ENCODE peak calls at places on chromosomes 7 and 10, in eight cellular contexts. X is NCI-H1105; F is stimulated activated CD4-positive, alpha-beta T cell treated with anti-CD3 and anti-CD28 coated beads, TNF-alpha, amount 100 ng/mL, for 1 hour; H is mammary epithelial cell; R is naive thymus-derived CD8-positive, alpha-beta T cell; G is thoracic aorta; P is activated CD4-positive, alpha-beta T cell treated with anti-CD3 and anti-CD28 coated beads, Interleukin-2, amount 50 U/mL, for 4 hours; B is T-cell. D is an unnamed sample.

GRCh38 chr7:80614911-80615310 is 23.5 kb upstream of the CD36 start:
- DNase-seq in X (no peak), F (no peak), H (peak), R (no peak), G (no peak), P (no peak), B (no peak), D (no peak)

GRCh38 chr7:69599879-69600764 is 1.8 kb downstream of the AUTS2 start:
- DNase-seq in X (peak), F (no peak), H (no peak), R (no peak), G (no peak), P (no peak), B (no peak), D (no peak)

GRCh38 chr7:139568813-139569490 is 45.5 kb downstream of the CLEC2L start:
- DNase-seq in X (no peak), F (no peak), H (no peak), R (no peak), G (no peak), P (no peak), B (no peak), D (no peak)

GRCh38 chr7:148303295-148304013 is 287.1 kb upstream of the C7orf33 start:
- DNase-seq in X (no peak), F (no peak), H (peak), R (no peak), G (peak), P (no peak), B (no peak), D (peak)

GRCh38 chr10:96840841-96841518 is 8.9 kb downstream of the LCOR start:
- DNase-seq in X (no peak), F (no peak), H (peak), R (no peak), G (no peak), P (no peak), B (no peak), D (peak)

GRCh38 chr10:35925511-35925910 is 283.4 kb upstream of the FZD8 start:
- DNase-seq in X (no peak), F (no peak), H (no peak), R (no peak), G (no peak), P (no peak), B (no peak), D (peak)

GRCh38 chr10:2989292-2989947 is 77.9 kb upstream of the PFKP start:
- DNase-seq in X (no peak), F (no peak), H (no peak), R (no peak), G (no peak), P (no peak), B (no peak), D (no peak)

GRCh38 chr7:150685219-150686029 is at the start of gene GIMAP2:
- DNase-seq in X (no peak), F (no peak), H (peak), R (peak), G (no peak), P (no peak), B (no peak), D (peak)

GRCh38 chr7:97479740-97480290 is 252.1 kb upstream of the TAC1 start:
- DNase-seq in X (no peak), F (no peak), H (no peak), R (no peak), G (no peak), P (no peak), B (no peak), D (no peak)

GRCh38 chr10:33279276-33279675 is 55.2 kb downstream of the NRP1 start:
- DNase-seq in X (no peak), F (no peak), H (no peak), R (no peak), G (no peak), P (no peak), B (no peak), D (no peak)

GRCh38 chr10:6753644-6754043 is 173.6 kb upstream of the PRKCQ start:
- DNase-seq in X (no peak), F (no peak), H (no peak), R (no peak), G (no peak), P (no peak), B (no peak), D (no peak)

GRCh38 chr10:30432631-30433285 is 1.2 kb upstream of the MAP3K8 start:
- DNase-seq in X (no peak), F (no peak), H (peak), R (no peak), G (no peak), P (no peak), B (no peak), D (no peak)

GRCh38 chr7:79221211-79221610 is 232.3 kb downstream of the MAGI2 start:
- DNase-seq in X (no peak), F (no peak), H (no peak), R (no peak), G (no peak), P (no peak), B (no peak), D (no peak)

GRCh38 chr7:47581442-47581820 is 480 bp downstream of the TNS3 start:
- DNase-seq in X (no peak), F (no peak), H (no peak), R (no peak), G (no peak), P (no peak), B (no peak), D (no peak)

GRCh38 chr10:70679498-70679897 is 7.2 kb downstream of the ADAMTS14 start:
- DNase-seq in X (no peak), F (no peak), H (no peak), R (no peak), G (no peak), P (no peak), B (no peak), D (no peak)

GRCh38 chr10:95963202-95963991 is 55.6 kb downstream of the CC2D2B start:
- DNase-seq in X (no peak), F (no peak), H (no peak), R (no peak), G (no peak), P (no peak), B (no peak), D (no peak)

GRCh38 chr10:79056736-79057391 is 11.9 kb upstream of the ZMIZ1 start:
- DNase-seq in X (no peak), F (no peak), H (no peak), R (no peak), G (no peak), P (no peak), B (no peak), D (no peak)

GRCh38 chr10:22324413-22324812 is 3.5 kb downstream of the BMI1 start:
- DNase-seq in X (no peak), F (no peak), H (no peak), R (no peak), G (no peak), P (no peak), B (no peak), D (no peak)

GRCh38 chr10:77939561-77940001 is 13.0 kb upstream of the DLG5 start:
- DNase-seq in X (no peak), F (no peak), H (no peak), R (no peak), G (no peak), P (no peak), B (no peak), D (no peak)

GRCh38 chr7:130649004-130649790 is 19.4 kb downstream of the COPG2 start:
- DNase-seq in X (no peak), F (no peak), H (peak), R (no peak), G (no peak), P (no peak), B (no peak), D (peak)

GRCh38 chr10:79269969-79270368 is 77.3 kb upstream of the PPIF start:
- DNase-seq in X (no peak), F (no peak), H (no peak), R (no peak), G (no peak), P (no peak), B (no peak), D (no peak)

GRCh38 chr10:69218831-69219230 is 1.3 kb upstream of the HKDC1 start:
- DNase-seq in X (no peak), F (no peak), H (peak), R (no peak), G (no peak), P (no peak), B (no peak), D (peak)

GRCh38 chr10:78514459-78514858 is 480.8 kb downstream of the RPS24 start:
- DNase-seq in X (no peak), F (no peak), H (no peak), R (no peak), G (no peak), P (no peak), B (no peak), D (no peak)

GRCh38 chr7:157927313-157927925 is 590.6 kb downstream of the DNAJB6 start:
- DNase-seq in X (no peak), F (no peak), H (no peak), R (peak), G (no peak), P (no peak), B (no peak), D (no peak)

GRCh38 chr10:110546077-110546476 is 21.4 kb upstream of the SMC3 start:
- DNase-seq in X (no peak), F (no peak), H (no peak), R (no peak), G (no peak), P (no peak), B (no peak), D (no peak)

GRCh38 chr10:88994034-88994433 is 3.4 kb downstream of the FAS start:
- DNase-seq in X (no peak), F (no peak), H (peak), R (no peak), G (no peak), P (no peak), B (no peak), D (peak)

GRCh38 chr10:47104786-47105385 is 193.7 kb downstream of the PTPN20 start:
- DNase-seq in X (no peak), F (no peak), H (no peak), R (no peak), G (no peak), P (no peak), B (no peak), D (no peak)

GRCh38 chr10:104574470-104575213 is 66.4 kb upstream of the SORCS3 start:
- DNase-seq in X (no peak), F (no peak), H (no peak), R (no peak), G (no peak), P (no peak), B (no peak), D (peak)

GRCh38 chr7:17333227-17333626 is 34.8 kb downstream of the AHR start:
- DNase-seq in X (no peak), F (no peak), H (no peak), R (no peak), G (no peak), P (no peak), B (no peak), D (no peak)

GRCh38 chr10:103231047-103231551 is 14.6 kb upstream of the RPEL1 start:
- DNase-seq in X (no peak), F (no peak), H (peak), R (no peak), G (no peak), P (no peak), B (no peak), D (peak)

GRCh38 chr10:119237722-119238436 is 30.5 kb downstream of the GRK5 start:
- DNase-seq in X (no peak), F (no peak), H (no peak), R (no peak), G (no peak), P (no peak), B (no peak), D (no peak)

GRCh38 chr7:92567460-92567859 is 22.7 kb downstream of the FAM133B start:
- DNase-seq in X (no peak), F (no peak), H (peak), R (no peak), G (no peak), P (no peak), B (no peak), D (no peak)

GRCh38 chr10:74437822-74438221 is 286.8 kb downstream of the ADK start:
- DNase-seq in X (no peak), F (no peak), H (peak), R (no peak), G (no peak), P (no peak), B (no peak), D (peak)

GRCh38 chr10:112160834-112161233 is 22.7 kb downstream of the GPAM start:
- DNase-seq in X (no peak), F (no peak), H (no peak), R (no peak), G (no peak), P (no peak), B (no peak), D (no peak)

GRCh38 chr10:72254891-72255568 is 18.7 kb upstream of the DDIT4 start:
- DNase-seq in X (no peak), F (no peak), H (peak), R (no peak), G (peak), P (no peak), B (peak), D (peak)

GRCh38 chr7:23043441-23043840 is 29.5 kb upstream of the HYCC1 start:
- DNase-seq in X (no peak), F (no peak), H (no peak), R (no peak), G (no peak), P (no peak), B (no peak), D (peak)

D was measured in kidney tubule cell.